ENCODE peak calls at places on chromosomes 6 and 20, in four cellular contexts. T is body of pancreas, P is mammary epithelial cell, E is GM12865. K is an unnamed sample.

GRCh38 chr6:15096894-15097837 is 148.7 kb upstream of the JARID2 start:
- DNase-seq in T (no peak), E (no peak), P (peak), K (no peak)

GRCh38 chr6:17165383-17165782 is 63.5 kb downstream of the STMND1 start:
- DNase-seq in T (no peak), E (no peak), P (peak), K (no peak)

GRCh38 chr6:156880913-156881312 is 103.7 kb downstream of the ARID1B start:
- DNase-seq in T (no peak), E (no peak), P (peak), K (no peak)

GRCh38 chr20:62804021-62804631 is 509 bp upstream of the OGFR start:
- DNase-seq in E (peak), P (no peak), T (no peak), K (no peak)

GRCh38 chr6:43699564-43700186 is 12.1 kb upstream of the MRPS18A start:
- DNase-seq in E (no peak), T (peak), P (no peak), K (no peak)

GRCh38 chr20:63114693-63115069 is 101.2 kb downstream of the YTHDF1 start:
- DNase-seq in E (no peak), P (no peak), T (no peak), K (no peak)

GRCh38 chr6:127192911-127193503 is 73.7 kb upstream of the RNF146 start:
- DNase-seq in T (no peak), P (peak), E (no peak), K (no peak)

GRCh38 chr6:166281104-166281503 is 27.1 kb downstream of the PRR18 start:
- DNase-seq in E (peak), T (no peak), P (no peak), K (no peak)

GRCh38 chr20:47489448-47489872 is 12.2 kb upstream of the NCOA3 start:
- DNase-seq in P (no peak), T (peak), E (peak), K (no peak)

GRCh38 chr6:73585566-73586415 is 65.0 kb upstream of the EEF1A1 start:
- DNase-seq in P (peak), T (peak), E (peak), K (no peak)

GRCh38 chr20:53793783-53794383 is 200.2 kb upstream of the ZNF217 start:
- DNase-seq in E (no peak), P (peak), T (no peak), K (no peak)

GRCh38 chr20:59258103-59258705 is 42.2 kb upstream of the EDN3 start:
- DNase-seq in T (no peak), E (no peak), P (no peak), K (no peak)

GRCh38 chr6:47709160-47709559 is 10.8 kb downstream of the ADGRF4 start:
- DNase-seq in E (no peak), T (no peak), P (no peak), K (no peak)

GRCh38 chr20:13270211-13270610 is 49.1 kb downstream of the ISM1 start:
- DNase-seq in P (no peak), T (no peak), E (no peak), K (no peak)

GRCh38 chr20:8837396-8837795 is 231.5 kb upstream of the PLCB4 start:
- DNase-seq in P (peak), E (no peak), T (no peak), K (no peak)

GRCh38 chr6:143238306-143238705 is 177.6 kb downstream of the AIG1 start:
- DNase-seq in E (no peak), P (no peak), T (no peak), K (no peak)

GRCh38 chr20:25071722-25072121 is 10.2 kb downstream of the VSX1 start:
- DNase-seq in E (no peak), P (no peak), T (no peak), K (no peak)

GRCh38 chr6:93418113-93418447 is 1.3 kb downstream of the EPHA7 start:
- DNase-seq in E (no peak), P (no peak), T (no peak), K (no peak)

GRCh38 chr6:101393291-101394251 is at the start of gene GRIK2:
- DNase-seq in E (peak), T (peak), P (peak), K (peak)

GRCh38 chr20:22545045-22545444 is 39.3 kb downstream of the FOXA2 start:
- DNase-seq in T (no peak), E (no peak), P (no peak), K (no peak)

GRCh38 chr6:75412937-75413662 is 80.5 kb downstream of the FILIP1 start:
- DNase-seq in P (no peak), E (no peak), T (no peak), K (no peak)

GRCh38 chr6:146200136-146200708 is 171.4 kb downstream of the GRM1 start:
- DNase-seq in P (no peak), T (no peak), E (no peak), K (no peak)

GRCh38 chr20:17870063-17870740 is 98.4 kb downstream of the SNX5 start:
- DNase-seq in T (no peak), P (no peak), E (no peak), K (no peak)

GRCh38 chr6:99779631-99780555 is 173.3 kb downstream of the PRDM13 start:
- DNase-seq in E (no peak), T (no peak), P (no peak), K (no peak)

GRCh38 chr6:72675396-72675795 is 53.5 kb downstream of the KCNQ5 start:
- DNase-seq in T (no peak), E (no peak), P (no peak), K (no peak)

GRCh38 chr6:81241717-81242116 is 510.8 kb downstream of the TENT5A start:
- DNase-seq in E (peak), T (no peak), P (peak), K (no peak)
- TF ChIP-seq CTCF in E (peak), T (no peak), P (peak), K (peak)

DNA sequence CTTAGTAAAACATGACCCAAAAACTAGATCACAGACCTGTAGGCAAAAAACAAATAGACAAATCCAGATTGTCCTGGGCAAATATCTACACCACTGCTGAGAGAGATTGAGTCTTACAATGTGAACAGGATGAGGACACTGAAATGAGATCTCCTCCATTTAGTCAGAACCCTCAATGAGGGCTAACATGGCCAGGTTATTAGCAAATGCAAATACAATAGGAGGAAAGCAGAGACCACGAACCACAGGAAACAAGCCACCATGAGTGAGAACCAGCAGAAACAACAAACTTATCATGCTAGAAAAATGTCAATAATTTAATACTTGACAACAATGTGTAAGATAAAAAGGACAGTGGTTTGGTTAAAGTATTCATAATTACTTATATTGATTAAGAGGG is 162.8 kb downstream of the SYNE1 start:
- DNase-seq in T (no peak), P (peak), E (no peak), K (no peak)
- H3K4me3 ChIP-seq in T (no peak), P (no peak), E (no peak), K (no peak)

GRCh38 chr20:52060794-52061714 is 130.5 kb downstream of the ZFP64 start:
- DNase-seq in E (no peak), P (no peak), T (peak), K (peak)
- TF ChIP-seq CTCF in E (no peak), P (peak), T (no peak), K (peak)

GRCh38 chr6:134238006-134238405 is 79.9 kb downstream of the SGK1 start:
- DNase-seq in T (no peak), E (no peak), P (no peak), K (no peak)
- H3K4me3 ChIP-seq in T (no peak), E (no peak), P (no peak), K (no peak)

GRCh38 chr6:68572525-68572924 is 62.6 kb upstream of the ADGRB3 start:
- DNase-seq in P (peak), T (peak), E (peak), K (peak)
- TF ChIP-seq CTCF in P (peak), T (no peak), E (peak), K (peak)

GRCh38 chr20:309306-309840 is 12.0 kb downstream of the ZCCHC3 start:
- DNase-seq in P (no peak), T (no peak), E (no peak), K (no peak)
- H3K4me3 ChIP-seq in P (no peak), T (no peak), E (no peak), K (peak)

GRCh38 chr6:54737247-54737646 is 109.3 kb upstream of the FAM83B start:
- DNase-seq in T (no peak), P (no peak), E (peak), K (peak)
- TF ChIP-seq CTCF in T (no peak), P (peak), E (peak), K (peak)

GRCh38 chr6:7138921-7139358 is 31.2 kb downstream of the RREB1 start:
- DNase-seq in T (peak), E (peak), P (peak), K (no peak)

GRCh38 chr6:7136859-7137334 is 29.1 kb downstream of the RREB1 start:
- DNase-seq in T (no peak), P (no peak), E (peak), K (no peak)

GRCh38 chr6:7135755-7136154 is 28.0 kb downstream of the RREB1 start:
- DNase-seq in T (no peak), P (no peak), E (peak), K (no peak)

GRCh38 chr6:7138111-7138510 is 30.4 kb downstream of the RREB1 start:
- DNase-seq in E (no peak), T (no peak), P (no peak), K (no peak)

GRCh38 chr6:7137335-7138106 is 29.8 kb downstream of the RREB1 start:
- DNase-seq in P (peak), T (peak), E (peak), K (peak)
- H3K4me3 ChIP-seq in P (no peak), T (no peak), E (peak), K (peak)

GRCh38 chr6:109693128-109693527 is 2.0 kb downstream of the FIG4 start:
- DNase-seq in P (no peak), E (peak), T (no peak), K (no peak)

GRCh38 chr6:109690373-109690739 is 646 bp downstream of the AK9 start:
- DNase-seq in E (peak), P (no peak), T (peak), K (peak)

GRCh38 chr6:109686566-109686965 is 4.4 kb downstream of the AK9 start:
- DNase-seq in E (no peak), T (no peak), P (no peak), K (no peak)

GRCh38 chr6:109687271-109687721 is 3.7 kb downstream of the AK9 start:
- DNase-seq in P (peak), T (peak), E (no peak), K (no peak)

DNA sequence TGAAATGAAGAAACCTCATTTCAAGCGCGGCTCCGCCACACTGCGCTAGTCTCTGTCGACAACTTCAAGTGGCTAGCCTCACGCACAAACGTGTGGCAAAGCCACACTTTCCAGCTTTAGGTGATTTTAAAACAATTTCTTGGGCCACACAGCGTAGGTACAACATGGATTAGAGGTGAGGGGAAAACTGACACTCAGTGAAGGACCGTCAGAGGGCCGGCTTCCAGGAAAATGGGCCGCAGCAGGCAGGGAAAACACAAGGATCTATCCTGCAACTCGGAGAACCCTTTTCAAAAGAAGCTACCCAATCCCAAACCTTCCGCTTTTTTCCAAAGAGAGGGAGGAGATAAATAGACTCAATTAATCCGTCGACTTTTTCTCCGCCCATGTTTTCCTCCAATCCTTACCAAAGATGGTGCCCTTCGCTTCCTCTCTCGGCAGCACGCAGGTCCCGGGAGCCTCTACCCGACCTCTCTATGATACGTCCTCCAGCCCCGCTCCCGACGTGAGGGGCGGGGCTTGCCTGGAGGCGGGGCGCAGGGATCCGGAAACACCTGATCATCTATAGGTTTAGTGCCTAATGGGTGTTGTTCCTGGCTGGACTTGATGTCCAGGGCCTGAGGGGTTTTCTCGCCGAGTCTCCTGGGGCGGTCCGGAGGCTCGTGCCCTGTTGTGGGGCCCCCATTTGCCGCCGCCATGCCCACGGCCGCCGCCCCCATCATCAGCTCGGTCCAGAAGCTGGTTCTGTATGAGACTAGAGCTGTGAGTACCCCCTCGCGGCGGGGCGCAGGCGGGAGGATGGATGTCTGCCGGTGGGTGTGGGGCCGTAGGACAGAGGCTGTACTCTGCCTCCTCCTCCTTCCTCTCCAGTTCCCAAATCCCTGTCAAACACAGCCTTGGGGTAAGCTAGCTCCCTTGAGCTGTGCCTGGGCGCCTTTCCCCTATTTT is at the start of the genes AK9 and FIG4:
- DNase-seq in T (peak), E (peak), P (peak), K (peak)
- TF ChIP-seq CTCF in T (no peak), E (peak), P (peak), K (no peak)

GRCh38 chr6:27667016-27667415 is 194.1 kb upstream of the ZNF184 start:
- DNase-seq in T (no peak), P (no peak), E (no peak), K (no peak)

GRCh38 chr6:27668442-27669275 is 195.8 kb upstream of the ZNF184 start:
- DNase-seq in E (peak), P (peak), T (peak), K (peak)

GRCh38 chr6:27669798-27670301 is 196.9 kb upstream of the ZNF184 start:
- DNase-seq in P (no peak), T (no peak), E (no peak), K (no peak)

GRCh38 chr6:27667651-27668441 is 194.9 kb upstream of the ZNF184 start:
- DNase-seq in P (no peak), E (peak), T (no peak), K (no peak)

DNA sequence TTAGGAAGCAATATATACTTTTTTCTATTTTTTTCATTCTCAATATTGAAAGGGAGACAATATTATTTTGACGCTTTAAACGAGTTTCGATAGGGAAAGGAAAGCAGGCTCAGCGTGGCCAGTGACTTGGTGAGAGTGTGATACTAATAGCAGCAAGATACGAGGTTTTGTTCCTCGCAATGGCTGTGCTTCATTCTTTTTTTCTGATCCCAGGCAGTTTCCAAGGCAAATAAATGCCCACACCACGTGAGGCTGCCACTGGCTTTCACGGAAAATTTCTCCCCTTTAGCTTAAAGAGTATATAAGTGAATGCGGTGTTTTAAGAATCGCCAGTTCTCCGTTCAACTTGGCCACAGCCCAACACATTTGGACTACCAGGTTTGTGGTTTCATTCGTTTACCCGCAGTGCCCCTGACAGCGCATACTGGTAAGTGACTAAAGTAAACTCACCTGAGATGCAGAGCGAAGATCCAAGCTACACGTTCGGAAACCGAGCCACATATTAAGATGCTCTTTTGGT is 196.4 kb upstream of the ZNF184 start:
- DNase-seq in E (peak), T (no peak), P (peak), K (no peak)
- H3K4me3 ChIP-seq in E (peak), T (no peak), P (peak), K (peak)

K was measured in BE2C.